ENCODE peak calls at places on chromosomes 2 and 18, in five cellular contexts. E is KBM-7, J is HCEC 1CT, C is natural killer cell, F is GM10248. G is an unnamed sample.

GRCh38 chr2:6650311-6650710 is 215.4 kb downstream of the CMPK2 start:
- DNase-seq in J (no peak), E (no peak), F (no peak), C (no peak), G (no peak)

GRCh38 chr2:155145758-155146229 is 447.3 kb downstream of the KCNJ3 start:
- DNase-seq in F (peak), J (no peak), E (no peak), C (no peak), G (no peak)

GRCh38 chr2:235347691-235348090 is 146.2 kb upstream of the AGAP1 start:
- DNase-seq in F (no peak), E (no peak), J (peak), C (no peak), G (no peak)

GRCh38 chr2:84214455-84214854 is 244.6 kb downstream of the SUCLG1 start:
- DNase-seq in E (no peak), F (no peak), J (no peak), C (no peak), G (no peak)

GRCh38 chr2:47272031-47272864 is 117.1 kb upstream of the STPG4 start:
- DNase-seq in C (peak), E (peak), J (peak), F (peak), G (peak)

GRCh38 chr2:214410918-214411554 is at the start of gene VWC2L:
- DNase-seq in C (no peak), F (peak), E (peak), J (peak), G (peak)

GRCh38 chr18:6920099-6920955 is 190.8 kb downstream of the ARHGAP28 start:
- DNase-seq in F (peak), C (no peak), J (peak), E (peak), G (peak)

GRCh38 chr2:231660860-231661259 is 47.5 kb upstream of the PTMA start:
- DNase-seq in E (no peak), C (no peak), F (no peak), J (no peak), G (no peak)

GRCh38 chr2:204453730-204454167 is 91.5 kb upstream of the PARD3B start:
- DNase-seq in F (no peak), E (no peak), C (no peak), J (no peak), G (peak)

G was measured in BE2C.